ENCODE peak calls at places on chromosome 3, in six cellular contexts. G is OCI-LY7, Q is kidney tubule cell, P is anterior cingulate cortex, A is transverse colon, E is NCI-H1092. B is an unnamed sample.

GRCh38 chr3:174821477-174821876 is 37.7 kb upstream of the NAALADL2 start:
- DNase-seq in E (no peak), G (no peak), P (no peak), Q (no peak), A (no peak), B (no peak)

GRCh38 chr3:65833761-65834505 is 204.8 kb downstream of the MAGI1 start:
- DNase-seq in A (no peak), E (no peak), P (no peak), Q (peak; percentile 72), G (no peak), B (no peak)

GRCh38 chr3:58222161-58222724 is 11.5 kb upstream of the DNASE1L3 start:
- DNase-seq in G (peak; percentile 49), A (no peak), Q (peak; percentile 74), P (no peak), E (no peak), B (no peak)

GRCh38 chr3:184583345-184584000 is 21.9 kb downstream of the EPHB3 start:
- DNase-seq in A (no peak), Q (peak; percentile 21), G (no peak), E (no peak), P (peak; percentile 65), B (peak; percentile 62)

GRCh38 chr3:195258449-195259145 is 12.4 kb downstream of the XXYLT1 start:
- DNase-seq in E (no peak), Q (no peak), P (no peak), G (peak; percentile 81), A (no peak), B (no peak)

GRCh38 chr3:137121704-137122314 is 164.0 kb downstream of the IL20RB start:
- DNase-seq in E (peak; percentile 1), A (peak; percentile 10), G (peak; percentile 46), P (no peak), Q (peak; percentile 51), B (no peak)

GRCh38 chr3:172616061-172616461 is 92.8 kb upstream of the TNFSF10 start:
- DNase-seq in G (no peak), E (no peak), P (no peak), Q (no peak), A (no peak), B (no peak)

GRCh38 chr3:189460511-189460910 is 170.7 kb upstream of the TP63 start:
- DNase-seq in E (no peak), P (no peak), Q (no peak), G (no peak), A (no peak), B (no peak)

GRCh38 chr3:146326875-146327543 is 76.1 kb upstream of the PLSCR4 start:
- DNase-seq in E (no peak), A (peak; percentile 49), Q (peak; percentile 49), G (peak; percentile 0), P (no peak), B (no peak)

GRCh38 chr3:141255864-141256263 is 24.2 kb downstream of the PXYLP1 start:
- DNase-seq in E (peak; percentile 22), G (no peak), A (no peak), Q (no peak), P (no peak), B (no peak)

GRCh38 chr3:8486434-8486833 is 15.2 kb upstream of the LMCD1 start:
- DNase-seq in Q (no peak), G (no peak), E (no peak), P (no peak), A (no peak), B (no peak)

GRCh38 chr3:64221564-64222257 is 3.6 kb downstream of the PRICKLE2 start:
- DNase-seq in Q (no peak), A (no peak), E (no peak), G (no peak), P (no peak), B (no peak)

GRCh38 chr3:154540950-154541604 is 111.1 kb upstream of the GPR149 start:
- DNase-seq in E (no peak), G (no peak), A (no peak), Q (peak; percentile 17), P (no peak), B (no peak)

GRCh38 chr3:32399030-32399620 is 7.5 kb downstream of the CMTM7 start:
- DNase-seq in P (no peak), G (peak; percentile 81), A (no peak), E (peak; percentile 25), Q (peak; percentile 66), B (no peak)

GRCh38 chr3:195039180-195039843 is 231.6 kb downstream of the XXYLT1 start:
- DNase-seq in G (no peak), P (no peak), Q (no peak), E (no peak), A (no peak), B (no peak)

GRCh38 chr3:190345027-190345821 is 23.0 kb upstream of the CLDN1 start:
- DNase-seq in G (no peak), E (no peak), P (no peak), Q (peak; percentile 100), A (no peak), B (no peak)

GRCh38 chr3:154040283-154040682 is 80.9 kb upstream of the ARHGEF26 start:
- DNase-seq in P (no peak), E (no peak), A (no peak), Q (peak; percentile 17), G (peak; percentile 21), B (no peak)

GRCh38 chr3:62875103-62876002 is at the start of gene CADPS:
- DNase-seq in Q (no peak), A (peak; percentile 13), E (peak; percentile 52), G (peak; percentile 83), P (peak; percentile 68), B (peak; percentile 30)

GRCh38 chr3:69720824-69721223 is 18.4 kb upstream of the MITF start:
- DNase-seq in A (no peak), G (no peak), E (no peak), Q (no peak), P (no peak), B (no peak)

GRCh38 chr3:127544151-127544805 is 46.3 kb downstream of the TPRA1 start:
- DNase-seq in E (peak; percentile 64), A (peak; percentile 82), Q (peak; percentile 76), P (peak; percentile 50), G (peak; percentile 78), B (peak; percentile 13)

GRCh38 chr3:156171517-156172267 is 51.3 kb downstream of the KCNAB1 start:
- DNase-seq in Q (no peak), G (no peak), P (no peak), E (no peak), A (no peak), B (no peak)

GRCh38 chr3:47193871-47194859 is 30.3 kb upstream of the SETD2 start:
- DNase-seq in G (no peak), Q (no peak), P (no peak), E (no peak), A (no peak), B (no peak)

GRCh38 chr3:64067510-64068346 is 44.4 kb upstream of the PSMD6 start:
- DNase-seq in Q (no peak), E (no peak), P (peak; percentile 23), A (no peak), G (no peak), B (no peak)

GRCh38 chr3:183653209-183654064 is 18.0 kb downstream of the KLHL24 start:
- DNase-seq in G (peak; percentile 55), P (no peak), Q (no peak), E (no peak), A (no peak), B (no peak)

GRCh38 chr3:39347586-39347876 is 18.0 kb downstream of the CCR8 start:
- DNase-seq in A (no peak), P (no peak), Q (no peak), G (no peak), E (no peak), B (no peak)

GRCh38 chr3:134312072-134312872 is 61.6 kb upstream of the RYK start:
- DNase-seq in A (no peak), P (no peak), Q (peak; percentile 97), E (no peak), G (no peak), B (no peak)

GRCh38 chr3:38992117-38992779 is 59.5 kb downstream of the SCN11A start:
- DNase-seq in Q (peak; percentile 80), A (no peak), P (no peak), E (no peak), G (no peak), B (no peak)

GRCh38 chr3:182226995-182227394 is 515.3 kb downstream of the SOX2 start:
- DNase-seq in A (no peak), G (peak; percentile 13), Q (no peak), P (no peak), E (no peak), B (no peak)

GRCh38 chr3:184290331-184290730 is 8.7 kb upstream of the PSMD2 start:
- DNase-seq in A (no peak), G (no peak), P (no peak), E (no peak), Q (no peak), B (no peak)

GRCh38 chr3:62965311-62965710 is 90.1 kb upstream of the CADPS start:
- DNase-seq in E (no peak), P (no peak), A (no peak), G (no peak), Q (peak; percentile 86), B (no peak)